ENCODE peak calls at places on chromosomes 7 and 10, in nine cellular contexts. U, B, F, I, W, T, Q, R and M are unnamed samples.

GRCh38 chr7:63112764-63113712 is 885.6 kb upstream of the ZNF722 start:
- DNase-seq in W (no peak), F (no peak), U (no peak), T (no peak), R (no peak), I (no peak), Q (no peak), B (no peak), M (no peak)

GRCh38 chr7:111806232-111806631 is 243.9 kb upstream of the IMMP2L start:
- DNase-seq in T (no peak), R (no peak), Q (no peak), F (no peak), I (no peak), W (no peak), U (no peak), B (no peak), M (no peak)

GRCh38 chr10:8095962-8096361 is 41.5 kb downstream of the GATA3 start:
- DNase-seq in F (no peak), B (no peak), U (no peak), W (no peak), R (no peak), I (no peak), T (no peak), Q (no peak), M (no peak)

GRCh38 chr7:131586759-131587158 is 30.3 kb upstream of the PODXL start:
- DNase-seq in B (no peak), Q (no peak), I (no peak), W (no peak), T (no peak), F (no peak), R (no peak), U (no peak), M (no peak)

GRCh38 chr10:29600067-29600466 is 34.7 kb downstream of the SVIL start:
- DNase-seq in Q (peak), I (no peak), W (no peak), R (peak), T (no peak), U (no peak), B (no peak), F (no peak), M (no peak)

GRCh38 chr10:102121739-102122372 is 1.7 kb upstream of the LDB1 start:
- DNase-seq in U (peak), F (no peak), R (no peak), B (no peak), W (no peak), Q (no peak), T (peak), I (no peak), M (no peak)

GRCh38 chr7:45026984-45027773 is 27.2 kb downstream of the CCM2 start:
- DNase-seq in R (no peak), I (peak), W (no peak), Q (no peak), U (no peak), B (peak), F (peak), T (no peak), M (no peak)

GRCh38 chr7:127585044-127585953 is at the start of gene GCC1:
- DNase-seq in R (peak), U (peak), W (peak), T (peak), Q (peak), B (peak), I (peak), F (peak), M (peak)

GRCh38 chr10:70404906-70405824 is 1.2 kb downstream of the EIF4EBP2 start:
- DNase-seq in I (peak), R (peak), Q (peak), W (no peak), B (peak), T (peak), U (peak), F (peak), M (peak)

GRCh38 chr7:102933763-102934162 is 21.0 kb downstream of the LRRC17 start:
- DNase-seq in F (no peak), U (peak), W (no peak), R (no peak), B (no peak), Q (no peak), T (peak), I (no peak), M (no peak)

GRCh38 chr7:31091926-31092325 is 39.8 kb downstream of the ADCYAP1R1 start:
- DNase-seq in W (no peak), Q (no peak), B (no peak), U (no peak), F (no peak), R (no peak), T (no peak), I (no peak), M (no peak)

GRCh38 chr7:130492519-130493274 is 812 bp downstream of the MEST start:
- DNase-seq in I (no peak), U (no peak), W (no peak), F (no peak), B (no peak), Q (no peak), R (no peak), T (no peak), M (no peak)

GRCh38 chr7:75038508-75038907 is 35.1 kb downstream of the RCC1L start:
- DNase-seq in Q (no peak), W (no peak), R (no peak), T (no peak), F (no peak), B (peak), U (peak), I (no peak), M (no peak)

GRCh38 chr7:131931368-131931767 is 374.9 kb upstream of the PODXL start:
- DNase-seq in U (no peak), B (no peak), I (no peak), R (peak), W (no peak), Q (no peak), T (no peak), F (no peak), M (no peak)

GRCh38 chr7:108045669-108046068 is 42.7 kb upstream of the LAMB1 start:
- DNase-seq in I (no peak), B (no peak), F (no peak), T (no peak), Q (no peak), U (no peak), R (no peak), W (no peak), M (no peak)

GRCh38 chr7:41788556-41788955 is 85.7 kb upstream of the INHBA start:
- DNase-seq in I (no peak), U (no peak), B (no peak), F (no peak), Q (no peak), W (no peak), T (no peak), R (no peak), M (no peak)

GRCh38 chr7:36037121-36037662 is 115.9 kb upstream of the EEPD1 start:
- DNase-seq in W (no peak), U (peak), R (no peak), B (no peak), Q (no peak), F (no peak), I (no peak), T (peak), M (peak)

GRCh38 chr7:73740771-73741170 is 2.2 kb upstream of the ABHD11 start:
- DNase-seq in B (no peak), Q (no peak), T (no peak), R (no peak), U (no peak), F (no peak), W (no peak), I (no peak), M (no peak)

GRCh38 chr10:89867964-89868363 is 166.6 kb downstream of the KIF20B start:
- DNase-seq in T (no peak), F (no peak), U (no peak), B (no peak), I (no peak), Q (no peak), W (no peak), R (no peak), M (no peak)

GRCh38 chr7:150649084-150649385 is 16.9 kb upstream of the GIMAP6 start:
- DNase-seq in T (no peak), I (no peak), W (no peak), U (no peak), F (no peak), B (no peak), Q (no peak), R (no peak), M (no peak)

GRCh38 chr10:83574770-83575169 is 564.5 kb upstream of the GHITM start:
- DNase-seq in B (no peak), I (no peak), W (no peak), R (no peak), U (no peak), F (no peak), Q (no peak), T (no peak), M (no peak)

GRCh38 chr7:77244222-77244934 is 44.8 kb upstream of the FGL2 start:
- DNase-seq in B (no peak), U (no peak), T (no peak), I (no peak), W (no peak), Q (no peak), R (peak), F (no peak), M (no peak)

GRCh38 chr7:739964-740942 is 13.2 kb upstream of the PRKAR1B start:
- DNase-seq in B (no peak), U (no peak), Q (no peak), R (no peak), T (no peak), F (peak), I (peak), W (no peak), M (no peak)

GRCh38 chr7:844514-844913 is 12.2 kb downstream of the SUN1 start:
- DNase-seq in F (no peak), W (no peak), Q (no peak), B (no peak), T (no peak), I (no peak), R (no peak), U (no peak), M (no peak)

GRCh38 chr7:42198974-42199668 is 37.9 kb downstream of the GLI3 start:
- DNase-seq in F (no peak), U (no peak), Q (no peak), I (no peak), T (no peak), R (no peak), B (no peak), W (no peak), M (no peak)

GRCh38 chr10:61478621-61479312 is 25.6 kb upstream of the TMEM26 start:
- DNase-seq in T (no peak), I (no peak), R (no peak), W (no peak), B (peak), F (no peak), Q (no peak), U (no peak), M (no peak)

GRCh38 chr10:89518876-89519842 is 16.2 kb downstream of the SLC16A12 start:
- DNase-seq in I (no peak), Q (no peak), R (no peak), F (no peak), W (no peak), U (no peak), T (peak), B (no peak), M (no peak)

GRCh38 chr7:45482451-45482850 is 91.7 kb upstream of the ADCY1 start:
- DNase-seq in F (no peak), W (no peak), I (no peak), B (no peak), Q (no peak), T (no peak), R (no peak), U (no peak), M (no peak)